ENCODE peak calls at places on chromosomes 7 and 10, in five cellular contexts. W is HepG2, R is Peyer's patch, O is sigmoid colon, S is uterus. K is an unnamed sample.

GRCh38 chr10:124476043-124476725 is 14.6 kb downstream of the LHPP start:
- DNase-seq in S (no peak), R (peak), W (peak), O (no peak), K (no peak)

GRCh38 chr10:1492641-1493040 is 244.7 kb downstream of the ADARB2 start:
- DNase-seq in R (no peak), W (no peak), S (no peak), O (no peak), K (no peak)

GRCh38 chr10:94423627-94424026 is 21.3 kb downstream of the TBC1D12 start:
- DNase-seq in O (no peak), R (no peak), S (no peak), W (no peak), K (no peak)

GRCh38 chr7:31051598-31052503 is at the start of gene ADCYAP1R1:
- DNase-seq in W (no peak), O (peak), R (no peak), S (peak), K (no peak)

GRCh38 chr7:114370177-114370576 is 44.4 kb upstream of the FOXP2 start:
- DNase-seq in R (no peak), O (no peak), S (no peak), W (no peak), K (no peak)

GRCh38 chr7:16548428-16548827 is 21.8 kb downstream of the LRRC72 start:
- DNase-seq in S (no peak), R (no peak), W (no peak), O (no peak), K (no peak)

GRCh38 chr10:12727832-12728215 is 273.7 kb downstream of the CCDC3 start:
- DNase-seq in W (no peak), O (peak), R (peak), S (no peak), K (no peak)

GRCh38 chr7:111827863-111828504 is 265.7 kb upstream of the IMMP2L start:
- DNase-seq in W (no peak), S (no peak), O (no peak), R (no peak), K (no peak)

GRCh38 chr7:130492519-130493274 is 812 bp downstream of the MEST start:
- DNase-seq in O (no peak), W (no peak), R (no peak), S (no peak), K (no peak)

GRCh38 chr7:23098029-23098428 is 7.6 kb upstream of the KLHL7 start:
- DNase-seq in O (no peak), S (no peak), W (no peak), R (no peak), K (no peak)

GRCh38 chr7:26633557-26633956 is 230.8 kb downstream of the SKAP2 start:
- DNase-seq in W (no peak), S (no peak), R (no peak), O (no peak), K (no peak)

GRCh38 chr10:48456808-48457761 is 147.8 kb downstream of the ARHGAP22 start:
- DNase-seq in W (no peak), R (peak), O (peak), S (no peak), K (no peak)

GRCh38 chr10:88281592-88282268 is 301.4 kb downstream of the RNLS start:
- DNase-seq in R (no peak), S (no peak), W (no peak), O (no peak), K (no peak)

GRCh38 chr10:70053896-70054641 is 1.4 kb downstream of the MACROH2A2 start:
- DNase-seq in O (peak), W (peak), S (no peak), R (no peak), K (no peak)

GRCh38 chr10:113753020-113753692 is 1.7 kb downstream of the PLEKHS1 start:
- DNase-seq in R (peak), W (no peak), O (no peak), S (no peak), K (no peak)

GRCh38 chr7:28990200-28990960 is 32.2 kb upstream of the TRIL start:
- DNase-seq in W (no peak), S (no peak), O (no peak), R (no peak), K (no peak)

GRCh38 chr7:148918058-148918596 is 34.0 kb upstream of the EZH2 start:
- DNase-seq in R (no peak), W (no peak), S (no peak), O (no peak), K (no peak)

GRCh38 chr10:50326757-50327701 is 75.7 kb upstream of the ASAH2 start:
- DNase-seq in O (no peak), R (no peak), S (peak), W (no peak), K (peak)

GRCh38 chr10:123136806-123137642 is 1.3 kb downstream of the HMX3 start:
- DNase-seq in R (no peak), O (no peak), W (no peak), S (no peak), K (peak)
- TF ChIP-seq POLR2A in R (no peak), O (no peak), W (no peak), S (no peak), K (no peak)

GRCh38 chr7:11667810-11668185 is 164.2 kb downstream of the THSD7A start:
- DNase-seq in S (no peak), R (no peak), W (no peak), O (no peak), K (no peak)
- TF ChIP-seq POLR2A in S (no peak), R (no peak), W (no peak), O (no peak), K (no peak)

GRCh38 chr10:60293797-60294196 is 95.9 kb downstream of the ANK3 start:
- DNase-seq in S (no peak), O (no peak), W (no peak), R (no peak), K (no peak)

GRCh38 chr10:60291354-60291930 is 98.2 kb downstream of the ANK3 start:
- DNase-seq in S (no peak), O (no peak), R (no peak), W (no peak), K (no peak)

GRCh38 chr10:60298408-60299389 is 91.0 kb downstream of the ANK3 start:
- DNase-seq in S (no peak), O (no peak), R (no peak), W (no peak), K (no peak)

GRCh38 chr10:60296073-60296472 is 93.6 kb downstream of the ANK3 start:
- DNase-seq in O (no peak), S (no peak), R (no peak), W (no peak), K (no peak)

DNA sequence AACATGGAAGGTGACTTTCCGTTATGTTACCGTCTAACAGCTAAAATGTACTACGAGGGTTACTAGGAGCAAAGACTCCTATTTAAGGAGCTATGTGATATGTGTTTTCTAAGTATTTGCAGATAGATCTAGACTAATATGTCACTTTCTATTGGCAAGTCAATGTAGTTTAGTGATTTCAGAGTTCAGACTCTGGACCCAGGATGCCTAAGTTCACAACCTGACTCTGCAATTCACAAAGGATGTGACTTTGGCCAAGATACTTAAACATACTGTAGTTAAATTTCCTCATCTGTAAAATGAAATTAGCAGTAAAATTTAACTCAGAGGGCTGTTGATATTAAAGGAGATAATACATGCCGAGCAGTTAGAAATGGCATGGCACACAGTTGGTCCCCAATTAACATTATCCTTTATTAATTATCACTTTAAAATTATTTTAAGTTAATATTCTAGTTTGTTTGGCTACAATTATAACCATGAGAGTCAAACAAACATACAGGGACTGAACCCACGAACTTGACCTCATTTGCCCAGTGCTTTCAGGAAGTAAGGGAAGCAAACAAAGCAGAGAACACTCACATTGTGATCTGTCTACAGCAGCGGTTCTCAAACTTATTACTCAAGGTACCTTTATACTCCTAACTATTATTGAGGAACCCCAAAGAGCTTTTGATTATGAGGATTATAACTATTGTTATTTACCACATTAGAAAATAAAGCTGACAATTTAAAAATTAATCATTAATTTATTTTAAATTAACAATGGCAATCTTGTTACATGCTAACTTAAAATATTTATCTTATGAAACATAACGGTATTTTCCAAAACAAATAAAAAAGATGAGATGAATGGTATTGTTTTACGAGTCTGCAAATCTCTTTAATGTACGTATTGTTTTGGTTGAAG is 94.4 kb downstream of the ANK3 start:
- DNase-seq in S (no peak), W (no peak), O (no peak), R (no peak), K (no peak)
- TF ChIP-seq POLR2A in S (no peak), W (no peak), O (no peak), R (no peak), K (no peak)

DNA sequence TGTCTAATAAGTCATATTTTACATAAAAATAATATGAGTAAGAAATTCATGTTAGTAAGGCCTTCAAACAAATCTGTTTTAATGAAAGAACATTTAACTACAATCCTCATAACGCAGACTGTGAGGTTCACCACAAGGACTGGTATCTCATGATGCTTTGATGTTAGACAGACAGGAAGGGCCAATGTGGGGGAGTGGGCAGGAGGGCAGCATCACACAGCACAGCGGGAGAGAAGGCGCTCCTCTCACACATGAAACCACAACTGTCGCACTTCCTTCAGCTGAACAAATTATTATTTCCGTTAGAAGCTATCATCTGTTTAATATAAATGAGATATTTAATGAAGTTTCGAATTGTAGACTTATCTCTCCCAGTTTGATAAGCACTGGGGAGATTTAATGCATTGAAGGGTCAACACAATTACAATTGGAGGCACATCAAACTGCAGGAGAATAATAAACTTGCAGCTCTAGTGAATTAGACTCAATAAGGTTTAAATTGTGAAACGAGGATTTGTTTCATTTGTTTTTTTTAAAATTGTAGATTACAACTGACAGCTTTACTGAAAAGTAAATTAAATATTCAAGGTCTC is 466.1 kb downstream of the PARD3 start:
- DNase-seq in W (no peak), O (no peak), S (no peak), R (no peak), K (no peak)
- TF ChIP-seq POLR2A in W (no peak), O (no peak), S (no peak), R (no peak), K (no peak)

GRCh38 chr7:1542329-1542728 is 11.8 kb downstream of the MAFK start:
- DNase-seq in O (no peak), R (no peak), W (no peak), S (no peak), K (no peak)
- TF ChIP-seq POLR2A in O (no peak), R (no peak), W (peak), S (no peak), K (no peak)

K was measured in erythroblast.